ENCODE peak calls at places on chromosomes 11 and 22, in four cellular contexts. R, W, H and K are unnamed samples.

GRCh38 chr11:10844816-10845215 is 13.0 kb downstream of the ZBED5 start:
- DNase-seq in R (no peak), W (no peak), H (no peak), K (no peak)

GRCh38 chr11:129117595-129118350 is 74.4 kb downstream of the ARHGAP32 start:
- DNase-seq in R (peak), W (peak), H (peak), K (no peak)

GRCh38 chr11:65589444-65590239 is 6.0 kb downstream of the KCNK7 start:
- DNase-seq in R (no peak), W (no peak), H (no peak), K (no peak)

GRCh38 chr11:46457659-46458058 is 66.1 kb upstream of the CHRM4 start:
- DNase-seq in R (peak), W (no peak), H (no peak), K (no peak)

GRCh38 chr11:119222308-119222707 is 16.2 kb downstream of the CBL start:
- DNase-seq in R (no peak), W (no peak), H (no peak), K (no peak)

GRCh38 chr22:44426981-44427380 is 71.1 kb downstream of the RTL6 start:
- DNase-seq in R (no peak), W (no peak), H (no peak), K (no peak)

GRCh38 chr22:36088292-36088691 is 59.7 kb upstream of the RBFOX2 start:
- DNase-seq in R (no peak), W (no peak), H (no peak), K (no peak)

GRCh38 chr11:3954448-3955298 is 99.2 kb downstream of the STIM1 start:
- DNase-seq in R (peak), W (no peak), H (no peak), K (no peak)

GRCh38 chr11:58711832-58712231 is 19.9 kb downstream of the GLYAT start:
- DNase-seq in R (no peak), W (no peak), H (no peak), K (no peak)

GRCh38 chr11:36222755-36223635 is 66.2 kb downstream of the COMMD9 start:
- DNase-seq in R (no peak), W (no peak), H (no peak), K (no peak)